ENCODE peak calls at places on chromosomes 16 and 17, in ten cellular contexts. R is fibroblast of pulmonary artery, J is left ventricle myocardium inferior, Z is adrenal gland, T is dorsolateral prefrontal cortex, W is fibroblast of the aortic adventitia, L is progenitor cell of endocrine pancreas, B is AG04450, X is astrocyte of the cerebellum, F is SK-N-SH. M is an unnamed sample.

GRCh38 chr16:24204150-24204665 is 51.9 kb upstream of the CACNG3 start:
- DNase-seq in R (no peak), J (no peak), Z (no peak), T (no peak), W (no peak), L (no peak), B (no peak), X (no peak), F (no peak), M (peak; percentile 44)

GRCh38 chr17:51445934-51446333 is 185.6 kb downstream of the UTP18 start:
- DNase-seq in R (no peak), J (no peak), Z (no peak), T (no peak), W (no peak), L (no peak), B (no peak), X (no peak), F (no peak), M (no peak)

GRCh38 chr16:9826630-9827029 is 355.6 kb downstream of the GRIN2A start:
- DNase-seq in R (no peak), J (no peak), Z (no peak), T (no peak), W (no peak), L (no peak), B (no peak), X (no peak), F (no peak), M (no peak)

GRCh38 chr16:14302031-14302398 is 230.9 kb downstream of the MRTFB start:
- DNase-seq in R (peak; percentile 66), J (peak; percentile 66), Z (peak; percentile 68), T (no peak), W (peak; percentile 67), L (no peak), B (no peak), X (no peak), F (peak; percentile 89), M (peak; percentile 59)

GRCh38 chr17:30958187-30958586 is 12.7 kb upstream of the RNF135 start:
- DNase-seq in R (peak; percentile 19), J (no peak), Z (no peak), T (no peak), W (no peak), L (no peak), B (no peak), X (no peak), F (no peak), M (no peak)

GRCh38 chr17:17239832-17240231 is 2.9 kb upstream of the FLCN start:
- DNase-seq in R (no peak), J (no peak), Z (no peak), T (no peak), W (no peak), L (no peak), B (no peak), X (no peak), F (no peak), M (no peak)

GRCh38 chr17:48024149-48025039 is 13.2 kb downstream of the COPZ2 start:
- DNase-seq in R (no peak), J (peak; percentile 50), Z (peak; percentile 47), T (peak; percentile 7), W (peak; percentile 77), L (no peak), B (no peak), X (no peak), F (no peak), M (no peak)

GRCh38 chr17:13008461-13008860 is 9.4 kb downstream of the ELAC2 start:
- DNase-seq in R (no peak), J (no peak), Z (no peak), T (no peak), W (no peak), L (no peak), B (no peak), X (no peak), F (no peak), M (no peak)

GRCh38 chr17:17685775-17686291 is 4.6 kb downstream of the RAI1 start:
- DNase-seq in R (peak; percentile 70), J (no peak), Z (peak; percentile 91), T (no peak), W (peak; percentile 79), L (no peak), B (peak; percentile 68), X (no peak), F (peak; percentile 65), M (no peak)

GRCh38 chr17:31842416-31843381 is 16.3 kb downstream of the COPRS start:
- DNase-seq in R (peak; percentile 88), J (peak; percentile 57), Z (peak; percentile 84), T (peak; percentile 85), W (peak; percentile 95), L (peak; percentile 69), B (peak; percentile 60), X (peak; percentile 68), F (peak; percentile 85), M (peak; percentile 58)

GRCh38 chr17:76841776-76842405 is 26.3 kb upstream of the MGAT5B start:
- DNase-seq in R (no peak), J (no peak), Z (no peak), T (no peak), W (no peak), L (no peak), B (no peak), X (no peak), F (peak; percentile 93), M (peak; percentile 98)

GRCh38 chr17:76843703-76844484 is 24.3 kb upstream of the MGAT5B start:
- DNase-seq in R (no peak), J (no peak), Z (peak; percentile 25), T (no peak), W (no peak), L (no peak), B (no peak), X (no peak), F (peak; percentile 59), M (no peak)

GRCh38 chr17:76844846-76845245 is 23.4 kb upstream of the MGAT5B start:
- DNase-seq in R (no peak), J (no peak), Z (no peak), T (no peak), W (no peak), L (no peak), B (no peak), X (no peak), F (no peak), M (no peak)

GRCh38 chr17:76845524-76845923 is 22.7 kb upstream of the MGAT5B start:
- DNase-seq in R (peak; percentile 78), J (no peak), Z (no peak), T (no peak), W (peak; percentile 71), L (no peak), B (no peak), X (no peak), F (no peak), M (no peak)

DNA sequence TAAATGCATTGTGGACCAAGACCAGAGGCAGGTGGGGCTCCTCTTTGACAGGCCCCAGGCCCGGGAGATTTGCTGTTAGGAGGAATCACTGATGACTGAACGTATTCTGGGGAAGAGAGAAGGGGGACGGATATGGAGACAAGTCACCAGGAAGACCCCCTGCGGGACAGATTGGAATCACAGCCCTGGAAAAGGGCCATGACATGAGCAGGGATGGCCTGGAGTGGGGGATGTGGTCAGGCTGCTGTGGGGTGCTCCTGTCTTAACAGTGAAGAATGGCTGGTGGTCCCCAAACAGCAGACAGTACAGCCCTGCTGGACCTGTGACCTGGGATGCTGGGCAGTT is 23.7 kb upstream of the MGAT5B start:
- DNase-seq in R (no peak), J (no peak), Z (no peak), T (no peak), W (no peak), L (no peak), B (no peak), X (no peak), F (peak; percentile 41), M (no peak)
- TF ChIP-seq CTCF in R (no peak), J (no peak), Z (no peak), T (no peak), W (no peak), L (no peak), B (no peak), X (no peak), F (no peak), M (no peak)

GRCh38 chr17:4562000-4562969 is 1.9 kb upstream of the GGT6 start:
- DNase-seq in R (no peak), J (no peak), Z (no peak), T (no peak), W (peak; percentile 73), L (no peak), B (no peak), X (no peak), F (no peak), M (no peak)
- TF ChIP-seq CTCF in R (no peak), J (no peak), Z (no peak), T (no peak), W (peak; percentile 23), L (no peak), B (no peak), X (no peak), F (no peak), M (no peak)

GRCh38 chr17:67575325-67575724 is 142.4 kb upstream of the NOL11 start:
- DNase-seq in R (no peak), J (no peak), Z (no peak), T (no peak), W (no peak), L (peak; percentile 33), B (no peak), X (no peak), F (no peak), M (no peak)
- TF ChIP-seq CTCF in R (no peak), J (no peak), Z (no peak), T (no peak), W (no peak), L (peak; percentile 54), B (no peak), X (no peak), F (no peak), M (no peak)

GRCh38 chr17:37167756-37168155 is 208.0 kb upstream of the C17orf78 start:
- DNase-seq in R (no peak), J (no peak), Z (no peak), T (no peak), W (no peak), L (no peak), B (no peak), X (no peak), F (no peak), M (no peak)

GRCh38 chr17:37176683-37177082 is 199.1 kb upstream of the C17orf78 start:
- DNase-seq in R (peak; percentile 31), J (no peak), Z (no peak), T (no peak), W (peak; percentile 44), L (no peak), B (no peak), X (no peak), F (no peak), M (no peak)

GRCh38 chr17:37168731-37169353 is 206.9 kb upstream of the C17orf78 start:
- DNase-seq in R (no peak), J (no peak), Z (no peak), T (no peak), W (no peak), L (no peak), B (no peak), X (no peak), F (no peak), M (no peak)

DNA sequence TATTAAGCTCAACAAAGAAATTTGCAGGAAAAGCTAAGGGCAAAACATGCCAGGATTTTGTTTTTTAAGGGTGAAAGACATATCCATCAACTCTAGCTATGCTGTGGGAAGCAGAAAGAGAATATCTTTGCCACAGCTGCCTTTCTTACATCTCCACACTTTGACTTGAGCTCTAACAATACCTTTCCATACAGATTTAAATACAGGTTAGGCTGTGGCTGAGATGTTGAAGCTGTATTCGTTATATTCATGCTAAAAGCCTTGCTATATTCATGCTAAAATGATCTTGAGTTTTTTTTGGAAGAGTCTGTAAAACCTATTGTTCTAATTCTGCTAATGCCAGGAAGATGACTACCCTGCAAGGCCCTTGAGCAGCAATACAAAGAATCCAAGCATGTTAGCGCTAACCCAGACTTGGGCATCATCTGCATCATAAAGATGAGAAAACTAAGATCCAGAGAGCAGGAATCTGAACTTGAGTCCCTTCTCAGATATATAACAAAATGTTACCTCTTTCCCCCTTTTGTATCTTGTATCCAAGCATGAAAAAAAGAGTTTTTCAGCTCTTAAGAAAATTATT is 204.8 kb upstream of the C17orf78 start:
- DNase-seq in R (no peak), J (no peak), Z (no peak), T (no peak), W (peak; percentile 31), L (no peak), B (no peak), X (no peak), F (no peak), M (no peak)
- TF ChIP-seq CTCF in R (no peak), J (no peak), Z (no peak), T (no peak), W (no peak), L (no peak), B (no peak), X (no peak), F (no peak), M (no peak)

M was measured in D721Med.